ENCODE peak calls at places on chromosomes 16 and 17, in seven cellular contexts. One of them, this sample, is unnamed.

GRCh38 chr17:28878158-28878910 is 19.2 kb downstream of the FLOT2 start:
- DNase-seq in sigmoid colon: no peak
- DNase-seq in uterus: no peak
- DNase-seq in gastrocnemius medialis: no peak
- DNase-seq in brain microvascular endothelial cell: no peak
- DNase-seq in tibial artery: no peak
- DNase-seq in Caco-2: no peak
- DNase-seq in this sample: no peak

GRCh38 chr16:60123387-60124023 is 1389.4 kb upstream of the GOT2 start:
- DNase-seq in sigmoid colon: no peak
- DNase-seq in uterus: no peak
- DNase-seq in gastrocnemius medialis: no peak
- DNase-seq in brain microvascular endothelial cell: no peak
- DNase-seq in tibial artery: no peak
- DNase-seq in Caco-2: no peak
- DNase-seq in this sample: no peak

GRCh38 chr16:20675488-20676267 is 21.8 kb downstream of the ACSM1 start:
- DNase-seq in sigmoid colon: peak; percentile 71
- DNase-seq in uterus: peak; percentile 62
- DNase-seq in gastrocnemius medialis: no peak
- DNase-seq in brain microvascular endothelial cell: no peak
- DNase-seq in tibial artery: peak; percentile 68
- DNase-seq in Caco-2: peak; percentile 82
- DNase-seq in this sample: no peak

GRCh38 chr17:1829579-1830257 is at the start of the genes RPA1 and SMYD4:
- DNase-seq in sigmoid colon: peak; percentile 94
- DNase-seq in uterus: peak; percentile 79
- DNase-seq in gastrocnemius medialis: peak; percentile 81
- DNase-seq in brain microvascular endothelial cell: peak; percentile 65
- DNase-seq in tibial artery: peak; percentile 93
- DNase-seq in Caco-2: peak; percentile 86
- DNase-seq in this sample: peak; percentile 84

GRCh38 chr17:77354420-77354720 is 213.6 kb downstream of the SEC14L1 start:
- DNase-seq in sigmoid colon: no peak
- DNase-seq in uterus: no peak
- DNase-seq in gastrocnemius medialis: no peak
- DNase-seq in brain microvascular endothelial cell: no peak
- DNase-seq in tibial artery: no peak
- DNase-seq in Caco-2: no peak
- DNase-seq in this sample: no peak

GRCh38 chr17:6408271-6408670 is 26.6 kb downstream of the AIPL1 start:
- DNase-seq in sigmoid colon: no peak
- DNase-seq in uterus: no peak
- DNase-seq in gastrocnemius medialis: no peak
- DNase-seq in brain microvascular endothelial cell: no peak
- DNase-seq in tibial artery: no peak
- DNase-seq in Caco-2: no peak
- DNase-seq in this sample: no peak

GRCh38 chr17:19002805-19003542 is 1.6 kb downstream of the FAM83G start:
- DNase-seq in sigmoid colon: no peak
- DNase-seq in uterus: no peak
- DNase-seq in gastrocnemius medialis: no peak
- DNase-seq in brain microvascular endothelial cell: no peak
- DNase-seq in tibial artery: no peak
- DNase-seq in Caco-2: no peak
- DNase-seq in this sample: no peak

GRCh38 chr16:799948-800833 is at the start of gene GNG13:
- DNase-seq in sigmoid colon: no peak
- DNase-seq in uterus: no peak
- DNase-seq in gastrocnemius medialis: no peak
- DNase-seq in brain microvascular endothelial cell: no peak
- DNase-seq in tibial artery: no peak
- DNase-seq in Caco-2: no peak
- DNase-seq in this sample: no peak

GRCh38 chr17:47807421-47807820 is 14.2 kb downstream of the OSBPL7 start:
- DNase-seq in sigmoid colon: peak; percentile 37
- DNase-seq in uterus: no peak
- DNase-seq in gastrocnemius medialis: no peak
- DNase-seq in brain microvascular endothelial cell: no peak
- DNase-seq in tibial artery: no peak
- DNase-seq in Caco-2: peak; percentile 50
- DNase-seq in this sample: no peak

GRCh38 chr16:74710401-74710800 is 9.7 kb upstream of the MLKL start:
- DNase-seq in sigmoid colon: no peak
- DNase-seq in uterus: no peak
- DNase-seq in gastrocnemius medialis: no peak
- DNase-seq in brain microvascular endothelial cell: no peak
- DNase-seq in tibial artery: peak; percentile 17
- DNase-seq in Caco-2: no peak
- DNase-seq in this sample: no peak

GRCh38 chr17:47705536-47706481 is 11.8 kb downstream of the TBKBP1 start:
- DNase-seq in sigmoid colon: peak; percentile 54
- DNase-seq in uterus: no peak
- DNase-seq in gastrocnemius medialis: no peak
- DNase-seq in brain microvascular endothelial cell: no peak
- DNase-seq in tibial artery: no peak
- DNase-seq in Caco-2: no peak
- DNase-seq in this sample: no peak

GRCh38 chr16:64092284-64092683 is 1029.6 kb downstream of the CDH11 start:
- DNase-seq in sigmoid colon: no peak
- DNase-seq in uterus: no peak
- DNase-seq in gastrocnemius medialis: no peak
- DNase-seq in brain microvascular endothelial cell: peak; percentile 63
- DNase-seq in tibial artery: no peak
- DNase-seq in Caco-2: no peak
- DNase-seq in this sample: peak; percentile 42

GRCh38 chr16:29825145-29826044 is 5.1 kb downstream of the MVP start:
- DNase-seq in sigmoid colon: peak; percentile 90
- DNase-seq in uterus: peak; percentile 74
- DNase-seq in gastrocnemius medialis: no peak
- DNase-seq in brain microvascular endothelial cell: peak; percentile 69
- DNase-seq in tibial artery: no peak
- DNase-seq in Caco-2: no peak
- DNase-seq in this sample: peak; percentile 81

GRCh38 chr16:10640934-10641333 is 53.8 kb downstream of the TEKT5 start:
- DNase-seq in sigmoid colon: no peak
- DNase-seq in uterus: no peak
- DNase-seq in gastrocnemius medialis: no peak
- DNase-seq in brain microvascular endothelial cell: no peak
- DNase-seq in tibial artery: no peak
- DNase-seq in Caco-2: no peak
- DNase-seq in this sample: no peak

GRCh38 chr16:51971184-51971583 is 575.8 kb downstream of the TOX3 start:
- DNase-seq in sigmoid colon: no peak
- DNase-seq in uterus: no peak
- DNase-seq in gastrocnemius medialis: no peak
- DNase-seq in brain microvascular endothelial cell: peak; percentile 45
- DNase-seq in tibial artery: no peak
- DNase-seq in Caco-2: no peak
- DNase-seq in this sample: peak; percentile 19

GRCh38 chr17:39144414-39144813 is 7.0 kb downstream of the PLXDC1 start:
- DNase-seq in sigmoid colon: peak; percentile 98
- DNase-seq in uterus: peak; percentile 92
- DNase-seq in gastrocnemius medialis: peak; percentile 83
- DNase-seq in brain microvascular endothelial cell: no peak
- DNase-seq in tibial artery: peak; percentile 86
- DNase-seq in Caco-2: no peak
- DNase-seq in this sample: peak; percentile 62

GRCh38 chr16:31428277-31428597 is at the start of gene COX6A2:
- DNase-seq in sigmoid colon: no peak
- DNase-seq in uterus: no peak
- DNase-seq in gastrocnemius medialis: peak; percentile 84
- DNase-seq in brain microvascular endothelial cell: no peak
- DNase-seq in tibial artery: no peak
- DNase-seq in Caco-2: no peak
- DNase-seq in this sample: no peak
- H3K4me3 ChIP-seq in sigmoid colon: peak within 1 kb of the TSS; percentile 47
- H3K4me3 ChIP-seq in uterus: peak within 1 kb of the TSS; percentile 11
- H3K4me3 ChIP-seq in gastrocnemius medialis: peak within 1 kb of the TSS; percentile 83
- H3K4me3 ChIP-seq in brain microvascular endothelial cell: no peak within 1 kb of the TSS
- H3K4me3 ChIP-seq in tibial artery: peak within 1 kb of the TSS; percentile 44
- H3K4me3 ChIP-seq in Caco-2: no peak within 1 kb of the TSS
- H3K4me3 ChIP-seq in this sample: peak within 1 kb of the TSS; percentile 19

GRCh38 chr16:58536278-58536677 is 21.0 kb downstream of the SETD6 start:
- DNase-seq in sigmoid colon: no peak
- DNase-seq in uterus: no peak
- DNase-seq in gastrocnemius medialis: no peak
- DNase-seq in brain microvascular endothelial cell: no peak
- DNase-seq in tibial artery: no peak
- DNase-seq in Caco-2: no peak
- DNase-seq in this sample: no peak
- TF ChIP-seq CTCF in sigmoid colon: no peak
- TF ChIP-seq CTCF in uterus: no peak
- TF ChIP-seq CTCF in gastrocnemius medialis: no peak
- TF ChIP-seq CTCF in brain microvascular endothelial cell: no peak
- TF ChIP-seq CTCF in tibial artery: no peak
- TF ChIP-seq CTCF in Caco-2: no peak
- TF ChIP-seq CTCF in this sample: no peak

DNA sequence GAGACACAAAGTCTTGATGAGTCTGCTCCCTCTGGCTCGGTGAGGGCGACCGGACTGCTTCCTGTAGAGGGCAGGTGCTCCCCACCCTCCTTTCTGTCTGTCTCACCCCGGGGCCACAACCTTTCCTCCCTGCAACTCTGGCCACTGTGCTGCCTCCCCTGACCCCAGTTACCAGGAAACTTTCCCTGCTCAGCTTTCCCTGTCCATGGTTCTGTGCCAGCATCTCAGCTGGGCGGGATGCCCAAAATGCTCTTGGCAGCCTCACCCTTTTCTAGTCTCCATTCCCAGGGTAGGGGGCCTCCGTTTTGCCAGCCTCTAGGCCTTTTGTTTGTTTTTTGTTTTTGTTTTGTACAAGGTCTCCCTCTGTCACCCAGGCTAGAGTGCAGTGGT is 1.4 kb downstream of the PLD2 start:
- DNase-seq in sigmoid colon: peak; percentile 78
- DNase-seq in uterus: peak; percentile 41
- DNase-seq in gastrocnemius medialis: no peak
- DNase-seq in brain microvascular endothelial cell: no peak
- DNase-seq in tibial artery: peak; percentile 80
- DNase-seq in Caco-2: no peak
- DNase-seq in this sample: no peak
- H3K4me3 ChIP-seq in sigmoid colon: no peak overlapping the region
- H3K4me3 ChIP-seq in uterus: no peak overlapping the region
- H3K4me3 ChIP-seq in gastrocnemius medialis: no peak overlapping the region
- H3K4me3 ChIP-seq in brain microvascular endothelial cell: no peak overlapping the region
- H3K4me3 ChIP-seq in tibial artery: peak overlapping the region; percentile 89
- H3K4me3 ChIP-seq in Caco-2: no peak overlapping the region
- H3K4me3 ChIP-seq in this sample: no peak overlapping the region

DNA sequence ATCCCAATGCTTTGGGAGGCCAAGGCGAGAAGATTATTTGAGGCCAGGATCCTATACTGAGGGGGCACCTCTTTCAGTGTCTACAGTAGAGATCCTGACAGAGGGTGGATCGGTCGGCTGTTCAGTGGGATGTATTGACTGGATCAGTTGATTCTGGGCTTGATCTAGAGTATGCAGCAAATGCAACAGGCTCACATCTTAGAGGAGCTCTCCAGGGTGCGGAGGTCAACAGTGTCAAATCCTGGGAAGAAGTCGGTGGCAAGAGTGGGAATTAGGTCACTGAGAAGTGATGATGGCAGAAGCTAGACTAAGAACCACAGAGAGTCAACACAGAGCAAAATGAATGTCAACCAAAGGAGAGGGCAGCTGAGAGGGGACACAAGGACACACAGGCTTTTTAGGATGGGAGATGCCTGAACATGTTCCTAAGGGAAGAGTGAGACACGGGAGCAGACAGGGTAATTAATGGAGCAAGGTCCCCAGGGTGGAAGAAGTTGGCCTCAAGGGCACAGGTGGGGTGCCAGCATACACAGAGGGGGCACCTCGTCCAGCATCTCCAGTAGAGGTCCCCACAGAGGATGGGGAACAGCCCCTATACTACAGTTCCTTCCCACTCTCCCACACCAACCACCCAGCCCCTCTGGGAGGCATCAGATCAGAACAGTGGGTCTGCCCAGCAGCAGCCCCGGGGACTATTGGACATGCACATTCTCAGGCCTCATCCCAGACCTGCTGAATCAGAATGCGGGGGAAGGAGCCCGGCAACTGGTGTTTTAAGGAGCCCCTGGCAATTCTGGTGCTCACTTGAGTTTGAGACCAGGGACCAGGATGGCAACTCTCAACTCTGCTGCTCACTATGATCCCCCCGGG is 10.0 kb upstream of the CYTH1 start:
- DNase-seq in sigmoid colon: no peak
- DNase-seq in uterus: no peak
- DNase-seq in gastrocnemius medialis: no peak
- DNase-seq in brain microvascular endothelial cell: no peak
- DNase-seq in tibial artery: no peak
- DNase-seq in Caco-2: no peak
- DNase-seq in this sample: no peak
- TF ChIP-seq CTCF in sigmoid colon: no peak
- TF ChIP-seq CTCF in uterus: no peak
- TF ChIP-seq CTCF in gastrocnemius medialis: no peak
- TF ChIP-seq CTCF in brain microvascular endothelial cell: no peak
- TF ChIP-seq CTCF in tibial artery: no peak
- TF ChIP-seq CTCF in Caco-2: no peak
- TF ChIP-seq CTCF in this sample: no peak

GRCh38 chr17:14048169-14048568 is 21.1 kb upstream of the COX10 start:
- DNase-seq in sigmoid colon: no peak
- DNase-seq in uterus: no peak
- DNase-seq in gastrocnemius medialis: no peak
- DNase-seq in brain microvascular endothelial cell: no peak
- DNase-seq in tibial artery: no peak
- DNase-seq in Caco-2: no peak
- DNase-seq in this sample: no peak
- H3K4me3 ChIP-seq in sigmoid colon: no peak overlapping the region
- H3K4me3 ChIP-seq in uterus: no peak overlapping the region
- H3K4me3 ChIP-seq in gastrocnemius medialis: no peak overlapping the region
- H3K4me3 ChIP-seq in brain microvascular endothelial cell: no peak overlapping the region
- H3K4me3 ChIP-seq in tibial artery: no peak overlapping the region
- H3K4me3 ChIP-seq in Caco-2: no peak overlapping the region
- H3K4me3 ChIP-seq in this sample: no peak overlapping the region

DNA sequence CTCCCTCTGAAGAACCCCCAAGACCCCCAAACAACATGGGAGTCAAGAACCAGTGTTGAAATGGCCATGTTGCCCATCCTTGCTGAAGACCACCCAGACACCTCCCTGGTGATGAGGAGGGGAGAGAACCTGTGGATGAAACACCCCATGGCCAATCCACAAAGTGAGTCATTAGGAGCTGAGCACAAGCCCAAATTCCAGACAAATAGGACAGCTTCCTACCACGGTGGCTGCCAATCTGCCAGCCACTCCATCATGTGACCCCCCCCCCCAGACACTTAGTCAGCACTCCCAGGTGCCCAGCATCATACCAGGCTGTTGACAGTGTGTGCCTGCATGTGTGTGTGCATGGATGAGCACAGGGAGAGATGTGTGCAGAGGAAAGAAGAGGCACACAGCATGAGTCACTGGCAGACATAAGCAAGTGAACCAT is 26.4 kb upstream of the RPL38 start:
- DNase-seq in sigmoid colon: no peak
- DNase-seq in uterus: no peak
- DNase-seq in gastrocnemius medialis: no peak
- DNase-seq in brain microvascular endothelial cell: no peak
- DNase-seq in tibial artery: no peak
- DNase-seq in Caco-2: no peak
- DNase-seq in this sample: peak; percentile 52
- TF ChIP-seq CTCF in sigmoid colon: no peak
- TF ChIP-seq CTCF in uterus: no peak
- TF ChIP-seq CTCF in gastrocnemius medialis: no peak
- TF ChIP-seq CTCF in brain microvascular endothelial cell: no peak
- TF ChIP-seq CTCF in tibial artery: no peak
- TF ChIP-seq CTCF in Caco-2: no peak
- TF ChIP-seq CTCF in this sample: no peak